ENCODE peak calls at places on chromosomes 3 and 15, in six cellular contexts. One of them, this sample, is unnamed.

GRCh38 chr15:70587896-70588567 is 175.3 kb downstream of the UACA start:
- DNase-seq in SW480: no peak
- DNase-seq in occipital lobe: no peak
- DNase-seq in nephron progenitor cell: no peak
- DNase-seq in kidney tubule cell: no peak
- DNase-seq in aorta: no peak
- DNase-seq in this sample: no peak

GRCh38 chr15:78804391-78804792 is 6.9 kb downstream of the ADAMTS7 start:
- DNase-seq in SW480: no peak
- DNase-seq in occipital lobe: no peak
- DNase-seq in nephron progenitor cell: peak
- DNase-seq in kidney tubule cell: no peak
- DNase-seq in aorta: peak
- DNase-seq in this sample: peak

GRCh38 chr3:173078525-173078924 is 62.5 kb downstream of the SPATA16 start:
- DNase-seq in SW480: no peak
- DNase-seq in occipital lobe: no peak
- DNase-seq in nephron progenitor cell: no peak
- DNase-seq in kidney tubule cell: no peak
- DNase-seq in aorta: no peak
- DNase-seq in this sample: peak

GRCh38 chr15:81338422-81339007 is 14.6 kb upstream of the STARD5 start:
- DNase-seq in SW480: no peak
- DNase-seq in occipital lobe: no peak
- DNase-seq in nephron progenitor cell: no peak
- DNase-seq in kidney tubule cell: peak
- DNase-seq in aorta: peak
- DNase-seq in this sample: no peak

GRCh38 chr3:134252766-134253165 is 2.1 kb upstream of the RYK start:
- DNase-seq in SW480: no peak
- DNase-seq in occipital lobe: no peak
- DNase-seq in nephron progenitor cell: no peak
- DNase-seq in kidney tubule cell: no peak
- DNase-seq in aorta: no peak
- DNase-seq in this sample: no peak

GRCh38 chr3:159146856-159147255 is 345.0 kb downstream of the MFSD1 start:
- DNase-seq in SW480: no peak
- DNase-seq in occipital lobe: no peak
- DNase-seq in nephron progenitor cell: no peak
- DNase-seq in kidney tubule cell: no peak
- DNase-seq in aorta: no peak
- DNase-seq in this sample: no peak

GRCh38 chr3:104273046-104273649 is 1093.6 kb upstream of the ALCAM start:
- DNase-seq in SW480: peak
- DNase-seq in occipital lobe: no peak
- DNase-seq in nephron progenitor cell: no peak
- DNase-seq in kidney tubule cell: peak
- DNase-seq in aorta: no peak
- DNase-seq in this sample: peak

GRCh38 chr3:152271465-152272035 is 2.8 kb downstream of the MBNL1 start:
- DNase-seq in SW480: no peak
- DNase-seq in occipital lobe: no peak
- DNase-seq in nephron progenitor cell: no peak
- DNase-seq in kidney tubule cell: no peak
- DNase-seq in aorta: no peak
- DNase-seq in this sample: no peak

GRCh38 chr3:52845691-52846426 is 11.0 kb upstream of the MUSTN1 start:
- DNase-seq in SW480: no peak
- DNase-seq in occipital lobe: no peak
- DNase-seq in nephron progenitor cell: peak
- DNase-seq in kidney tubule cell: no peak
- DNase-seq in aorta: no peak
- DNase-seq in this sample: no peak

GRCh38 chr15:35043380-35044095 is 41.6 kb downstream of the NANOGP8 start:
- DNase-seq in SW480: no peak
- DNase-seq in occipital lobe: no peak
- DNase-seq in nephron progenitor cell: no peak
- DNase-seq in kidney tubule cell: no peak
- DNase-seq in aorta: no peak
- DNase-seq in this sample: no peak

GRCh38 chr3:171309906-171310359 is 150.3 kb downstream of the TNIK start:
- DNase-seq in SW480: peak
- DNase-seq in occipital lobe: no peak
- DNase-seq in nephron progenitor cell: no peak
- DNase-seq in kidney tubule cell: peak
- DNase-seq in aorta: no peak
- DNase-seq in this sample: no peak

GRCh38 chr3:70832035-70832795 is 519.8 kb upstream of the MDFIC2 start:
- DNase-seq in SW480: no peak
- DNase-seq in occipital lobe: no peak
- DNase-seq in nephron progenitor cell: no peak
- DNase-seq in kidney tubule cell: peak
- DNase-seq in aorta: peak
- DNase-seq in this sample: no peak

GRCh38 chr15:47794266-47794914 is 77.1 kb downstream of the SEMA6D start:
- DNase-seq in SW480: no peak
- DNase-seq in occipital lobe: no peak
- DNase-seq in nephron progenitor cell: no peak
- DNase-seq in kidney tubule cell: peak
- DNase-seq in aorta: no peak
- DNase-seq in this sample: no peak

This sample was measured in Ammon's horn.